ENCODE peak calls at places on chromosomes 7 and 10, in six cellular contexts. Y is globus pallidus, P is MM.1S, C is NCI-H1105 treated with DMSO at 0.1 percent for 48 hours, M is GM19239, R is fibroblast of gingiva. I is an unnamed sample.

GRCh38 chr7:12233175-12233574 is 22.1 kb downstream of the TMEM106B start:
- DNase-seq in Y (no peak), P (no peak), C (no peak), M (no peak), R (no peak), I (no peak)

GRCh38 chr10:3968727-3969126 is 183.7 kb upstream of the KLF6 start:
- DNase-seq in Y (no peak), P (no peak), C (no peak), M (no peak), R (no peak), I (no peak)

GRCh38 chr10:88693392-88694020 is 12.5 kb upstream of the LIPK start:
- DNase-seq in Y (no peak), P (no peak), C (no peak), M (no peak), R (peak), I (no peak)

GRCh38 chr7:20275637-20276036 is 55.1 kb upstream of the ITGB8 start:
- DNase-seq in Y (no peak), P (no peak), C (no peak), M (no peak), R (peak), I (no peak)

GRCh38 chr10:23918839-23919238 is 290.1 kb upstream of the KIAA1217 start:
- DNase-seq in Y (no peak), P (no peak), C (no peak), M (no peak), R (no peak), I (peak)

GRCh38 chr10:129851941-129852650 is 112.0 kb downstream of the EBF3 start:
- DNase-seq in Y (no peak), P (no peak), C (no peak), M (no peak), R (no peak), I (no peak)

GRCh38 chr7:80781561-80781979 is 137.3 kb downstream of the SEMA3C start:
- DNase-seq in Y (no peak), P (no peak), C (peak), M (no peak), R (peak), I (no peak)

GRCh38 chr7:30974605-30975256 is 11.0 kb downstream of the GHRHR start:
- DNase-seq in Y (no peak), P (peak), C (no peak), M (peak), R (peak), I (peak)

GRCh38 chr10:797179-797578 is 107.7 kb upstream of the DIP2C start:
- DNase-seq in Y (no peak), P (no peak), C (no peak), M (no peak), R (no peak), I (no peak)

GRCh38 chr7:7651479-7651878 is 10.9 kb downstream of the UMAD1 start:
- DNase-seq in Y (no peak), P (no peak), C (no peak), M (no peak), R (no peak), I (no peak)

GRCh38 chr10:75032119-75032518 is 79.3 kb upstream of the SAMD8 start:
- DNase-seq in Y (no peak), P (no peak), C (no peak), M (no peak), R (no peak), I (no peak)

GRCh38 chr10:49289480-49289879 is 9.5 kb upstream of the C10orf71 start:
- DNase-seq in Y (no peak), P (no peak), C (no peak), M (no peak), R (no peak), I (no peak)

GRCh38 chr7:80783177-80783687 is 135.6 kb downstream of the SEMA3C start:
- DNase-seq in Y (no peak), P (no peak), C (no peak), M (no peak), R (no peak), I (no peak)

GRCh38 chr10:89076120-89076519 is 85.5 kb downstream of the FAS start:
- DNase-seq in Y (no peak), P (no peak), C (no peak), M (no peak), R (no peak), I (no peak)

GRCh38 chr10:52864459-52865106 is 92.0 kb upstream of the MBL2 start:
- DNase-seq in Y (no peak), P (peak), C (no peak), M (no peak), R (no peak), I (peak)

GRCh38 chr10:122140941-122141623 is 130.0 kb upstream of the BTBD16 start:
- DNase-seq in Y (no peak), P (no peak), C (no peak), M (no peak), R (peak), I (no peak)

GRCh38 chr10:43306899-43307298 is 40.0 kb upstream of the RASGEF1A start:
- DNase-seq in Y (no peak), P (no peak), C (no peak), M (no peak), R (no peak), I (no peak)

GRCh38 chr7:25460426-25460825 is 232.1 kb upstream of the NPVF start:
- DNase-seq in Y (no peak), P (no peak), C (no peak), M (no peak), R (no peak), I (no peak)

GRCh38 chr7:51104278-51104677 is 212.3 kb downstream of the COBL start:
- DNase-seq in Y (no peak), P (no peak), C (no peak), M (no peak), R (no peak), I (no peak)

GRCh38 chr10:29486466-29486865 is 148.3 kb downstream of the SVIL start:
- DNase-seq in Y (no peak), P (no peak), C (no peak), M (no peak), R (no peak), I (peak)